ENCODE peak calls at places on chromosome 21, in ten cellular contexts. N is upper lobe of right lung, X is H9, G is A549, K is lower lobe of right lung, Z is Panc1, D is psoas muscle, B is PC-9, S is substantia nigra, L is Peyer's patch. P is an unnamed sample.
A peak's percentile ranks its signal among the peaks of the same experiment; 100 is the strongest.

GRCh38 chr21:30620522-30620921 is at the start of gene KRTAP20-4:
- DNase-seq in B (no peak), N (no peak), L (no peak), K (no peak), X (no peak), Z (no peak), D (no peak), G (no peak), S (no peak), P (no peak)

GRCh38 chr21:15018382-15018781 is 46.4 kb downstream of the NRIP1 start:
- DNase-seq in L (no peak), S (no peak), X (no peak), B (no peak), N (no peak), D (no peak), Z (no peak), G (no peak), K (no peak), P (no peak)

GRCh38 chr21:36097427-36098230 is 27.8 kb downstream of the CBR1 start:
- DNase-seq in N (no peak), X (no peak), K (no peak), B (no peak), L (no peak), D (no peak), S (no peak), Z (no peak), G (no peak), P (peak; percentile 27)

GRCh38 chr21:35052786-35053185 is 3.7 kb upstream of the RUNX1 start:
- DNase-seq in G (no peak), L (no peak), Z (no peak), S (no peak), B (no peak), D (no peak), N (no peak), K (no peak), X (no peak), P (no peak)

GRCh38 chr21:37380349-37381323 is 14.1 kb downstream of the DYRK1A start:
- DNase-seq in G (no peak), S (no peak), B (no peak), Z (no peak), D (no peak), N (no peak), L (no peak), X (peak; percentile 49), K (no peak), P (no peak)

GRCh38 chr21:46142581-46143473 is 12.6 kb downstream of the FTCD start:
- DNase-seq in K (no peak), Z (no peak), S (no peak), D (peak; percentile 12), X (no peak), B (no peak), G (no peak), L (no peak), N (no peak), P (no peak)

GRCh38 chr21:31923756-31924155 is 50.9 kb downstream of the HUNK start:
- DNase-seq in X (no peak), G (no peak), B (no peak), N (no peak), K (no peak), L (no peak), Z (no peak), S (no peak), D (no peak), P (no peak)

GRCh38 chr21:37669249-37669648 is 247.0 kb downstream of the KCNJ6 start:
- DNase-seq in B (no peak), D (no peak), L (no peak), G (no peak), X (no peak), K (no peak), Z (no peak), S (no peak), N (no peak), P (no peak)

GRCh38 chr21:41877901-41878830 is 978 bp downstream of the PRDM15 start:
- DNase-seq in D (no peak), X (no peak), L (peak; percentile 64), K (peak; percentile 63), S (peak; percentile 11), Z (no peak), N (peak; percentile 78), B (no peak), G (peak; percentile 7), P (no peak)
- H3K27ac ChIP-seq in D (peak overlapping the region; percentile 69), X (no peak overlapping the region), L (peak overlapping the region; percentile 77), K (peak overlapping the region; percentile 73), S (peak overlapping the region; percentile 23), Z (peak overlapping the region; percentile 84), N (peak overlapping the region; percentile 70), B (peak overlapping the region; percentile 46), G (peak overlapping the region; percentile 99), P (no peak overlapping the region)

GRCh38 chr21:44304041-44304738 is 4.3 kb downstream of the PFKL start:
- DNase-seq in L (no peak), B (no peak), D (no peak), X (no peak), G (no peak), N (no peak), Z (no peak), S (peak; percentile 58), K (no peak), P (no peak)

GRCh38 chr21:44300262-44300959 is 558 bp downstream of the PFKL start:
- DNase-seq in S (peak; percentile 32), N (peak; percentile 92), D (peak; percentile 78), B (no peak), G (peak; percentile 42), Z (no peak), K (peak; percentile 88), L (peak; percentile 91), X (no peak), P (no peak)

GRCh38 chr21:44301093-44301492 is 1.2 kb downstream of the PFKL start:
- DNase-seq in L (no peak), G (no peak), S (no peak), D (no peak), B (no peak), N (no peak), Z (no peak), X (no peak), K (no peak), P (no peak)

GRCh38 chr21:44303490-44303981 is 3.7 kb downstream of the PFKL start:
- DNase-seq in B (no peak), N (no peak), Z (no peak), L (peak; percentile 88), D (no peak), S (no peak), G (no peak), X (no peak), K (no peak), P (no peak)

GRCh38 chr21:44301961-44302406 is 2.1 kb downstream of the PFKL start:
- DNase-seq in L (no peak), S (no peak), N (no peak), G (no peak), Z (no peak), X (no peak), K (no peak), B (no peak), D (no peak), P (no peak)
- H3K27ac ChIP-seq in L (peak overlapping the region; percentile 26), S (peak overlapping the region; percentile 58), N (no peak overlapping the region), G (no peak overlapping the region), Z (no peak overlapping the region), X (no peak overlapping the region), K (no peak overlapping the region), B (no peak overlapping the region), D (peak overlapping the region; percentile 76), P (no peak overlapping the region)

GRCh38 chr21:41681939-41682718 is 84.7 kb downstream of the RIPK4 start:
- DNase-seq in D (no peak), Z (no peak), N (peak; percentile 61), S (no peak), L (no peak), B (peak; percentile 85), K (no peak), G (no peak), X (no peak), P (no peak)

GRCh38 chr21:41682719-41683179 is 84.1 kb downstream of the RIPK4 start:
- DNase-seq in N (peak; percentile 39), X (no peak), B (no peak), K (no peak), L (no peak), D (no peak), Z (no peak), S (no peak), G (no peak), P (no peak)

GRCh38 chr21:41678944-41679343 is 87.9 kb downstream of the RIPK4 start:
- DNase-seq in B (peak; percentile 100), S (peak; percentile 69), D (peak; percentile 85), L (peak; percentile 96), K (peak; percentile 97), G (peak; percentile 99), Z (peak; percentile 94), X (peak; percentile 98), N (peak; percentile 95), P (peak; percentile 99)

GRCh38 chr21:41681336-41681801 is 85.5 kb downstream of the RIPK4 start:
- DNase-seq in B (peak; percentile 90), Z (no peak), X (no peak), S (no peak), G (no peak), N (peak; percentile 62), D (no peak), L (peak; percentile 46), K (no peak), P (no peak)

GRCh38 chr21:41680444-41681335 is 86.2 kb downstream of the RIPK4 start:
- DNase-seq in K (no peak), X (no peak), S (no peak), Z (peak; percentile 35), L (no peak), D (no peak), B (peak; percentile 88), G (peak; percentile 48), N (peak; percentile 63), P (no peak)
- H3K27ac ChIP-seq in K (peak overlapping the region; percentile 60), X (no peak overlapping the region), S (no peak overlapping the region), Z (peak overlapping the region; percentile 97), L (no peak overlapping the region), D (no peak overlapping the region), B (peak overlapping the region; percentile 99), G (peak overlapping the region; percentile 98), N (peak overlapping the region; percentile 17), P (peak overlapping the region; percentile 99)

GRCh38 chr21:33238565-33239255 is 9.0 kb downstream of the IFNAR2 start:
- DNase-seq in K (no peak), L (no peak), G (no peak), Z (no peak), S (no peak), X (no peak), N (no peak), D (no peak), B (no peak), P (no peak)

GRCh38 chr21:33236799-33237198 is 7.1 kb downstream of the IFNAR2 start:
- DNase-seq in L (no peak), Z (no peak), K (no peak), B (no peak), N (no peak), D (no peak), G (no peak), S (no peak), X (no peak), P (no peak)

GRCh38 chr21:33237446-33237845 is 7.7 kb downstream of the IFNAR2 start:
- DNase-seq in N (no peak), B (no peak), K (no peak), G (no peak), L (no peak), Z (no peak), S (no peak), D (no peak), X (no peak), P (no peak)

GRCh38 chr21:33236013-33236686 is 6.4 kb downstream of the IFNAR2 start:
- DNase-seq in X (no peak), B (no peak), L (no peak), S (no peak), N (no peak), G (no peak), Z (no peak), D (no peak), K (no peak), P (no peak)

DNA sequence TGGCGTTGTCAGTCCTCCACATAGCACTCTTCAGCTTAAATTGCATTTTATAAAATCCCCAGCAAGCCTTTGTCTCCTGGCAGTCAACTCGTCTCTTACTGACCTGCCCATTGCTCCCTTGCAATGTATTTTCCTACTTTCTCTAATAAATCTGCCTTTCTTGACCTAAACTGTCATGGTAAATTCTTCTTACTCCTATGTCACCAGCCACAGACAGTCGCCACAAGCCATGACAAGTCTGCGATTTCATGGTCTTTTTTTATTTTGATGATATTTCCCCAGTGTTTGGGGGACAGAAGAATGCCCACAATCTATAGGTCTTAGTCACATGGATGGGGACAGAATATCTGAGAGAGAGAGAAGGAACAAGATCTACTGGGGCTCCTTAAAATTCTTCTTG is 8.4 kb downstream of the IFNAR2 start:
- DNase-seq in S (no peak), B (no peak), X (no peak), K (no peak), L (no peak), D (no peak), N (no peak), G (no peak), Z (no peak), P (no peak)
- H3K27ac ChIP-seq in S (no peak overlapping the region), B (no peak overlapping the region), X (no peak overlapping the region), K (peak overlapping the region; percentile 31), L (peak overlapping the region; percentile 67), D (no peak overlapping the region), N (no peak overlapping the region), G (no peak overlapping the region), Z (no peak overlapping the region), P (peak overlapping the region; percentile 9)

P was measured in epithelial cell of prostate.